ENCODE peak calls at places on chromosomes 4 and X, in four cellular contexts. One of them, this sample, is unnamed.
A peak's percentile ranks its signal among the peaks of the same experiment; 100 is the strongest.

GRCh38 chrX:46653482-46653881 is 79.9 kb downstream of the CHST7 start:
- DNase-seq in activated naive CD4-positive, alpha-beta T cell treated with anti-CD3 and anti-CD28 coated beads for 36 hours: peak; percentile 30
- DNase-seq in activated CD4-positive, alpha-beta T cell treated with anti-CD3 and anti-CD28 coated beads, Interleukin-2, amount 10 ng/mL, durations not matched to agents 7 days and 5 days: no peak
- DNase-seq in WTC11: peak; percentile 54
- DNase-seq in this sample: peak; percentile 26

GRCh38 chrX:9197231-9197630 is 163.3 kb upstream of the FAM9B start:
- DNase-seq in activated CD4-positive, alpha-beta T cell treated with anti-CD3 and anti-CD28 coated beads, Interleukin-2, amount 10 ng/mL, durations not matched to agents 7 days and 5 days: no peak
- DNase-seq in activated naive CD4-positive, alpha-beta T cell treated with anti-CD3 and anti-CD28 coated beads for 36 hours: no peak
- DNase-seq in WTC11: no peak
- DNase-seq in this sample: no peak

GRCh38 chr4:17189322-17189721 is 290.9 kb upstream of the LDB2 start:
- DNase-seq in activated CD4-positive, alpha-beta T cell treated with anti-CD3 and anti-CD28 coated beads, Interleukin-2, amount 10 ng/mL, durations not matched to agents 7 days and 5 days: no peak
- DNase-seq in activated naive CD4-positive, alpha-beta T cell treated with anti-CD3 and anti-CD28 coated beads for 36 hours: no peak
- DNase-seq in WTC11: no peak
- DNase-seq in this sample: no peak

GRCh38 chr4:140286503-140286902 is 86.9 kb upstream of the SCOC start:
- DNase-seq in WTC11: no peak
- DNase-seq in activated CD4-positive, alpha-beta T cell treated with anti-CD3 and anti-CD28 coated beads, Interleukin-2, amount 10 ng/mL, durations not matched to agents 7 days and 5 days: no peak
- DNase-seq in activated naive CD4-positive, alpha-beta T cell treated with anti-CD3 and anti-CD28 coated beads for 36 hours: no peak
- DNase-seq in this sample: no peak

GRCh38 chrX:139554367-139554766 is 23.8 kb downstream of the F9 start:
- DNase-seq in activated CD4-positive, alpha-beta T cell treated with anti-CD3 and anti-CD28 coated beads, Interleukin-2, amount 10 ng/mL, durations not matched to agents 7 days and 5 days: no peak
- DNase-seq in activated naive CD4-positive, alpha-beta T cell treated with anti-CD3 and anti-CD28 coated beads for 36 hours: no peak
- DNase-seq in WTC11: no peak
- DNase-seq in this sample: no peak

GRCh38 chrX:41275661-41276609 is 58.0 kb upstream of the DDX3X start:
- DNase-seq in activated naive CD4-positive, alpha-beta T cell treated with anti-CD3 and anti-CD28 coated beads for 36 hours: peak; percentile 73
- DNase-seq in WTC11: peak; percentile 54
- DNase-seq in activated CD4-positive, alpha-beta T cell treated with anti-CD3 and anti-CD28 coated beads, Interleukin-2, amount 10 ng/mL, durations not matched to agents 7 days and 5 days: peak; percentile 50
- DNase-seq in this sample: peak; percentile 68

GRCh38 chrX:23919706-23920320 is 12.0 kb downstream of the CXorf58 start:
- DNase-seq in activated CD4-positive, alpha-beta T cell treated with anti-CD3 and anti-CD28 coated beads, Interleukin-2, amount 10 ng/mL, durations not matched to agents 7 days and 5 days: no peak
- DNase-seq in WTC11: peak; percentile 36
- DNase-seq in activated naive CD4-positive, alpha-beta T cell treated with anti-CD3 and anti-CD28 coated beads for 36 hours: peak; percentile 25
- DNase-seq in this sample: no peak

GRCh38 chr4:140078366-140078765 is 75.6 kb downstream of the MAML3 start:
- DNase-seq in WTC11: peak; percentile 57
- DNase-seq in activated naive CD4-positive, alpha-beta T cell treated with anti-CD3 and anti-CD28 coated beads for 36 hours: no peak
- DNase-seq in activated CD4-positive, alpha-beta T cell treated with anti-CD3 and anti-CD28 coated beads, Interleukin-2, amount 10 ng/mL, durations not matched to agents 7 days and 5 days: no peak
- DNase-seq in this sample: no peak

GRCh38 chrX:12984629-12985303 is 9.9 kb downstream of the TMSB4X start:
- DNase-seq in activated CD4-positive, alpha-beta T cell treated with anti-CD3 and anti-CD28 coated beads, Interleukin-2, amount 10 ng/mL, durations not matched to agents 7 days and 5 days: peak; percentile 72
- DNase-seq in activated naive CD4-positive, alpha-beta T cell treated with anti-CD3 and anti-CD28 coated beads for 36 hours: peak; percentile 54
- DNase-seq in WTC11: no peak
- DNase-seq in this sample: peak; percentile 81

GRCh38 chr4:121479801-121480200 is 99.0 kb upstream of the QRFPR start:
- DNase-seq in WTC11: no peak
- DNase-seq in activated CD4-positive, alpha-beta T cell treated with anti-CD3 and anti-CD28 coated beads, Interleukin-2, amount 10 ng/mL, durations not matched to agents 7 days and 5 days: no peak
- DNase-seq in activated naive CD4-positive, alpha-beta T cell treated with anti-CD3 and anti-CD28 coated beads for 36 hours: no peak
- DNase-seq in this sample: no peak

GRCh38 chrX:68695206-68695845 is 47.9 kb downstream of the STARD8 start:
- DNase-seq in activated naive CD4-positive, alpha-beta T cell treated with anti-CD3 and anti-CD28 coated beads for 36 hours: no peak
- DNase-seq in WTC11: no peak
- DNase-seq in activated CD4-positive, alpha-beta T cell treated with anti-CD3 and anti-CD28 coated beads, Interleukin-2, amount 10 ng/mL, durations not matched to agents 7 days and 5 days: no peak
- DNase-seq in this sample: no peak

GRCh38 chrX:54808605-54809483 is 1.3 kb downstream of the MAGED2 start:
- DNase-seq in activated CD4-positive, alpha-beta T cell treated with anti-CD3 and anti-CD28 coated beads, Interleukin-2, amount 10 ng/mL, durations not matched to agents 7 days and 5 days: peak; percentile 94
- DNase-seq in activated naive CD4-positive, alpha-beta T cell treated with anti-CD3 and anti-CD28 coated beads for 36 hours: peak; percentile 92
- DNase-seq in WTC11: peak; percentile 95
- DNase-seq in this sample: peak; percentile 93

GRCh38 chr4:7426525-7427171 is 8.1 kb downstream of the PSAPL1 start:
- DNase-seq in activated naive CD4-positive, alpha-beta T cell treated with anti-CD3 and anti-CD28 coated beads for 36 hours: no peak
- DNase-seq in WTC11: peak; percentile 9
- DNase-seq in activated CD4-positive, alpha-beta T cell treated with anti-CD3 and anti-CD28 coated beads, Interleukin-2, amount 10 ng/mL, durations not matched to agents 7 days and 5 days: no peak
- DNase-seq in this sample: no peak

GRCh38 chrX:68894513-68895338 is 65.9 kb downstream of the EFNB1 start:
- DNase-seq in activated naive CD4-positive, alpha-beta T cell treated with anti-CD3 and anti-CD28 coated beads for 36 hours: peak; percentile 37
- DNase-seq in activated CD4-positive, alpha-beta T cell treated with anti-CD3 and anti-CD28 coated beads, Interleukin-2, amount 10 ng/mL, durations not matched to agents 7 days and 5 days: peak; percentile 8
- DNase-seq in WTC11: no peak
- DNase-seq in this sample: peak; percentile 3

GRCh38 chr4:102315532-102315931 is 29.8 kb downstream of the SLC39A8 start:
- DNase-seq in WTC11: no peak
- DNase-seq in activated naive CD4-positive, alpha-beta T cell treated with anti-CD3 and anti-CD28 coated beads for 36 hours: no peak
- DNase-seq in activated CD4-positive, alpha-beta T cell treated with anti-CD3 and anti-CD28 coated beads, Interleukin-2, amount 10 ng/mL, durations not matched to agents 7 days and 5 days: no peak
- DNase-seq in this sample: no peak

GRCh38 chr4:124018383-124019317 is 622.1 kb downstream of the SPRY1 start:
- DNase-seq in activated naive CD4-positive, alpha-beta T cell treated with anti-CD3 and anti-CD28 coated beads for 36 hours: no peak
- DNase-seq in activated CD4-positive, alpha-beta T cell treated with anti-CD3 and anti-CD28 coated beads, Interleukin-2, amount 10 ng/mL, durations not matched to agents 7 days and 5 days: peak; percentile 8
- DNase-seq in WTC11: no peak
- DNase-seq in this sample: no peak

GRCh38 chr4:83781434-83781833 is 245.5 kb downstream of the GPAT3 start:
- DNase-seq in activated naive CD4-positive, alpha-beta T cell treated with anti-CD3 and anti-CD28 coated beads for 36 hours: no peak
- DNase-seq in activated CD4-positive, alpha-beta T cell treated with anti-CD3 and anti-CD28 coated beads, Interleukin-2, amount 10 ng/mL, durations not matched to agents 7 days and 5 days: no peak
- DNase-seq in WTC11: no peak
- DNase-seq in this sample: no peak

GRCh38 chr4:142238589-142238988 is 602.2 kb downstream of the IL15 start:
- DNase-seq in activated CD4-positive, alpha-beta T cell treated with anti-CD3 and anti-CD28 coated beads, Interleukin-2, amount 10 ng/mL, durations not matched to agents 7 days and 5 days: no peak
- DNase-seq in activated naive CD4-positive, alpha-beta T cell treated with anti-CD3 and anti-CD28 coated beads for 36 hours: no peak
- DNase-seq in WTC11: no peak
- DNase-seq in this sample: no peak

GRCh38 chrX:151151668-151152267 is 24.6 kb upstream of the GPR50 start:
- DNase-seq in activated naive CD4-positive, alpha-beta T cell treated with anti-CD3 and anti-CD28 coated beads for 36 hours: peak; percentile 45
- DNase-seq in WTC11: peak; percentile 10
- DNase-seq in activated CD4-positive, alpha-beta T cell treated with anti-CD3 and anti-CD28 coated beads, Interleukin-2, amount 10 ng/mL, durations not matched to agents 7 days and 5 days: peak; percentile 37
- DNase-seq in this sample: peak; percentile 28

GRCh38 chr4:123583043-123583442 is 186.4 kb downstream of the SPRY1 start:
- DNase-seq in activated naive CD4-positive, alpha-beta T cell treated with anti-CD3 and anti-CD28 coated beads for 36 hours: no peak
- DNase-seq in WTC11: no peak
- DNase-seq in activated CD4-positive, alpha-beta T cell treated with anti-CD3 and anti-CD28 coated beads, Interleukin-2, amount 10 ng/mL, durations not matched to agents 7 days and 5 days: no peak
- DNase-seq in this sample: no peak

GRCh38 chr4:53671757-53672156 is 80.5 kb upstream of the LNX1 start:
- DNase-seq in WTC11: no peak
- DNase-seq in activated naive CD4-positive, alpha-beta T cell treated with anti-CD3 and anti-CD28 coated beads for 36 hours: no peak
- DNase-seq in activated CD4-positive, alpha-beta T cell treated with anti-CD3 and anti-CD28 coated beads, Interleukin-2, amount 10 ng/mL, durations not matched to agents 7 days and 5 days: no peak
- DNase-seq in this sample: no peak

GRCh38 chrX:38220024-38220935 is at the start of gene SRPX:
- DNase-seq in WTC11: peak; percentile 37
- DNase-seq in activated naive CD4-positive, alpha-beta T cell treated with anti-CD3 and anti-CD28 coated beads for 36 hours: peak; percentile 35
- DNase-seq in activated CD4-positive, alpha-beta T cell treated with anti-CD3 and anti-CD28 coated beads, Interleukin-2, amount 10 ng/mL, durations not matched to agents 7 days and 5 days: peak; percentile 28
- DNase-seq in this sample: no peak

GRCh38 chr4:47705326-47705981 is 132.4 kb downstream of the CORIN start:
- DNase-seq in activated CD4-positive, alpha-beta T cell treated with anti-CD3 and anti-CD28 coated beads, Interleukin-2, amount 10 ng/mL, durations not matched to agents 7 days and 5 days: no peak
- DNase-seq in activated naive CD4-positive, alpha-beta T cell treated with anti-CD3 and anti-CD28 coated beads for 36 hours: no peak
- DNase-seq in WTC11: no peak
- DNase-seq in this sample: no peak

GRCh38 chr4:99715286-99715685 is 57.7 kb upstream of the C4orf54 start:
- DNase-seq in WTC11: no peak
- DNase-seq in activated naive CD4-positive, alpha-beta T cell treated with anti-CD3 and anti-CD28 coated beads for 36 hours: no peak
- DNase-seq in activated CD4-positive, alpha-beta T cell treated with anti-CD3 and anti-CD28 coated beads, Interleukin-2, amount 10 ng/mL, durations not matched to agents 7 days and 5 days: no peak
- DNase-seq in this sample: no peak

GRCh38 chr4:146342600-146343192 is 128.4 kb downstream of the REELD1 start:
- DNase-seq in activated CD4-positive, alpha-beta T cell treated with anti-CD3 and anti-CD28 coated beads, Interleukin-2, amount 10 ng/mL, durations not matched to agents 7 days and 5 days: peak; percentile 38
- DNase-seq in activated naive CD4-positive, alpha-beta T cell treated with anti-CD3 and anti-CD28 coated beads for 36 hours: peak; percentile 59
- DNase-seq in WTC11: peak; percentile 8
- DNase-seq in this sample: peak; percentile 19

GRCh38 chr4:161061046-161061445 is 1102.8 kb downstream of the FSTL5 start:
- DNase-seq in WTC11: no peak
- DNase-seq in activated CD4-positive, alpha-beta T cell treated with anti-CD3 and anti-CD28 coated beads, Interleukin-2, amount 10 ng/mL, durations not matched to agents 7 days and 5 days: no peak
- DNase-seq in activated naive CD4-positive, alpha-beta T cell treated with anti-CD3 and anti-CD28 coated beads for 36 hours: no peak
- DNase-seq in this sample: no peak

GRCh38 chr4:105896461-105896939 is 1.2 kb downstream of the NPNT start:
- DNase-seq in WTC11: no peak
- DNase-seq in activated naive CD4-positive, alpha-beta T cell treated with anti-CD3 and anti-CD28 coated beads for 36 hours: no peak
- DNase-seq in activated CD4-positive, alpha-beta T cell treated with anti-CD3 and anti-CD28 coated beads, Interleukin-2, amount 10 ng/mL, durations not matched to agents 7 days and 5 days: no peak
- DNase-seq in this sample: no peak

GRCh38 chr4:188245651-188246050 is 106.4 kb downstream of the TRIML1 start:
- DNase-seq in WTC11: no peak
- DNase-seq in activated CD4-positive, alpha-beta T cell treated with anti-CD3 and anti-CD28 coated beads, Interleukin-2, amount 10 ng/mL, durations not matched to agents 7 days and 5 days: no peak
- DNase-seq in activated naive CD4-positive, alpha-beta T cell treated with anti-CD3 and anti-CD28 coated beads for 36 hours: no peak
- DNase-seq in this sample: no peak

GRCh38 chr4:88629826-88630225 is 37.5 kb downstream of the HERC3 start:
- DNase-seq in activated naive CD4-positive, alpha-beta T cell treated with anti-CD3 and anti-CD28 coated beads for 36 hours: no peak
- DNase-seq in activated CD4-positive, alpha-beta T cell treated with anti-CD3 and anti-CD28 coated beads, Interleukin-2, amount 10 ng/mL, durations not matched to agents 7 days and 5 days: no peak
- DNase-seq in WTC11: no peak
- DNase-seq in this sample: no peak

GRCh38 chr4:70842761-70843435 is 3.2 kb upstream of the GRSF1 start:
- DNase-seq in activated CD4-positive, alpha-beta T cell treated with anti-CD3 and anti-CD28 coated beads, Interleukin-2, amount 10 ng/mL, durations not matched to agents 7 days and 5 days: no peak
- DNase-seq in activated naive CD4-positive, alpha-beta T cell treated with anti-CD3 and anti-CD28 coated beads for 36 hours: no peak
- DNase-seq in WTC11: no peak
- DNase-seq in this sample: no peak

GRCh38 chrX:47562615-47563243 is 1.7 kb downstream of the ARAF start:
- DNase-seq in activated naive CD4-positive, alpha-beta T cell treated with anti-CD3 and anti-CD28 coated beads for 36 hours: peak; percentile 52
- DNase-seq in activated CD4-positive, alpha-beta T cell treated with anti-CD3 and anti-CD28 coated beads, Interleukin-2, amount 10 ng/mL, durations not matched to agents 7 days and 5 days: peak; percentile 37
- DNase-seq in WTC11: no peak
- DNase-seq in this sample: peak; percentile 24

GRCh38 chr4:72311291-72311690 is 257.7 kb downstream of the ADAMTS3 start:
- DNase-seq in activated CD4-positive, alpha-beta T cell treated with anti-CD3 and anti-CD28 coated beads, Interleukin-2, amount 10 ng/mL, durations not matched to agents 7 days and 5 days: no peak
- DNase-seq in activated naive CD4-positive, alpha-beta T cell treated with anti-CD3 and anti-CD28 coated beads for 36 hours: no peak
- DNase-seq in WTC11: no peak
- DNase-seq in this sample: no peak

GRCh38 chr4:38757945-38758344 is 24.8 kb downstream of the TLR10 start:
- DNase-seq in activated CD4-positive, alpha-beta T cell treated with anti-CD3 and anti-CD28 coated beads, Interleukin-2, amount 10 ng/mL, durations not matched to agents 7 days and 5 days: peak; percentile 24
- DNase-seq in activated naive CD4-positive, alpha-beta T cell treated with anti-CD3 and anti-CD28 coated beads for 36 hours: peak; percentile 56
- DNase-seq in WTC11: peak; percentile 24
- DNase-seq in this sample: no peak

GRCh38 chr4:85430697-85431096 is 44.3 kb upstream of the ARHGAP24 start:
- DNase-seq in activated naive CD4-positive, alpha-beta T cell treated with anti-CD3 and anti-CD28 coated beads for 36 hours: no peak
- DNase-seq in WTC11: no peak
- DNase-seq in activated CD4-positive, alpha-beta T cell treated with anti-CD3 and anti-CD28 coated beads, Interleukin-2, amount 10 ng/mL, durations not matched to agents 7 days and 5 days: no peak
- DNase-seq in this sample: no peak

GRCh38 chr4:15295421-15296162 is 132.2 kb upstream of the C1QTNF7 start:
- DNase-seq in WTC11: no peak
- DNase-seq in activated CD4-positive, alpha-beta T cell treated with anti-CD3 and anti-CD28 coated beads, Interleukin-2, amount 10 ng/mL, durations not matched to agents 7 days and 5 days: no peak
- DNase-seq in activated naive CD4-positive, alpha-beta T cell treated with anti-CD3 and anti-CD28 coated beads for 36 hours: no peak
- DNase-seq in this sample: no peak

This sample was measured in DND-41.